ENCODE peak calls at places on chromosomes 4 and X, in eight cellular contexts. P, K, G, Q, Y, O, Z and T are unnamed samples.

GRCh38 chrX:16160729-16161128 is 6.6 kb upstream of the MAGEB17 start:
- DNase-seq in Y (peak; percentile 38), Q (no peak), P (no peak), G (no peak), Z (peak; percentile 85), O (no peak), K (peak; percentile 79), T (no peak)

GRCh38 chr4:181061787-181062186 is 1181.4 kb upstream of the TENM3 start:
- DNase-seq in Z (no peak), O (no peak), K (no peak), Q (no peak), G (no peak), P (no peak), Y (no peak), T (no peak)

GRCh38 chr4:10180603-10180926 is 64.0 kb upstream of the WDR1 start:
- DNase-seq in Q (no peak), Y (no peak), K (no peak), P (no peak), O (no peak), Z (no peak), G (no peak), T (no peak)

GRCh38 chr4:89681219-89681618 is 155.7 kb downstream of the SNCA start:
- DNase-seq in Z (peak; percentile 94), K (peak; percentile 88), G (no peak), Y (no peak), O (no peak), Q (no peak), P (peak; percentile 92), T (no peak)

GRCh38 chrX:78658851-78659744 is at the start of gene RTL3:
- DNase-seq in O (no peak), P (no peak), Q (no peak), G (no peak), K (no peak), Z (peak; percentile 44), Y (no peak), T (no peak)

GRCh38 chr4:80266902-80267380 is 477 bp downstream of the FGF5 start:
- DNase-seq in O (peak; percentile 20), K (no peak), Q (no peak), P (no peak), Z (peak; percentile 61), G (no peak), Y (no peak), T (peak; percentile 21)

GRCh38 chr4:25795566-25796454 is 67.0 kb downstream of the SEL1L3 start:
- DNase-seq in G (no peak), O (peak; percentile 13), Z (peak; percentile 12), P (peak; percentile 88), Q (no peak), Y (no peak), K (no peak), T (peak; percentile 68)

GRCh38 chr4:59818656-59819055 is 1381.5 kb upstream of the ADGRL3 start:
- DNase-seq in Q (no peak), Y (peak; percentile 1), K (no peak), P (no peak), O (no peak), G (no peak), Z (no peak), T (no peak)

GRCh38 chrX:114798902-114799301 is 215.0 kb downstream of the HTR2C start:
- DNase-seq in O (no peak), G (no peak), Q (no peak), P (no peak), K (no peak), Z (peak; percentile 23), Y (no peak), T (peak; percentile 16)

GRCh38 chr4:95674451-95675095 is 125.8 kb upstream of the UNC5C start:
- DNase-seq in Q (no peak), O (peak; percentile 41), G (no peak), K (no peak), Z (no peak), P (no peak), Y (no peak), T (peak; percentile 69)

GRCh38 chrX:9690046-9690445 is 75.6 kb downstream of the GPR143 start:
- DNase-seq in P (no peak), Q (no peak), Z (no peak), G (no peak), K (no peak), Y (no peak), O (no peak), T (no peak)

GRCh38 chr4:25513814-25514213 is 136.8 kb downstream of the ANAPC4 start:
- DNase-seq in Z (no peak), Q (no peak), K (no peak), P (no peak), O (peak; percentile 31), G (no peak), Y (no peak), T (no peak)

GRCh38 chrX:87710580-87710979 is 193.0 kb downstream of the KLHL4 start:
- DNase-seq in K (no peak), G (no peak), Z (no peak), O (no peak), Y (no peak), P (no peak), Q (no peak), T (no peak)

GRCh38 chrX:46204721-46205422 is 340.3 kb downstream of the ZNF674 start:
- DNase-seq in Y (no peak), K (no peak), Q (no peak), Z (peak; percentile 77), G (no peak), O (no peak), P (no peak), T (no peak)

GRCh38 chr4:56326363-56326762 is 60.9 kb downstream of the AASDH start:
- DNase-seq in O (no peak), Z (peak; percentile 65), G (no peak), Y (no peak), P (no peak), K (no peak), Q (no peak), T (no peak)

GRCh38 chr4:16439771-16440170 is 213.5 kb upstream of the TAPT1 start:
- DNase-seq in O (no peak), Z (no peak), Q (no peak), K (no peak), P (no peak), Y (no peak), G (no peak), T (no peak)

GRCh38 chr4:91322961-91323360 is 980.8 kb upstream of the GRID2 start:
- DNase-seq in O (no peak), K (no peak), G (no peak), P (no peak), Y (no peak), Q (no peak), Z (no peak), T (no peak)

GRCh38 chr4:141155586-141155985 is 22.3 kb upstream of the RNF150 start:
- DNase-seq in Z (peak; percentile 5), O (no peak), K (no peak), G (no peak), Y (no peak), Q (no peak), P (no peak), T (no peak)

GRCh38 chr4:16641971-16642370 is 256.5 kb downstream of the LDB2 start:
- DNase-seq in Z (no peak), Y (no peak), O (no peak), G (no peak), P (no peak), K (no peak), Q (no peak), T (no peak)

GRCh38 chr4:76199664-76200211 is 13.9 kb downstream of the SCARB2 start:
- DNase-seq in Z (no peak), K (no peak), O (no peak), Y (no peak), Q (no peak), G (peak; percentile 7), P (peak; percentile 55), T (peak; percentile 62)
- H3K4me1 ChIP-seq in Z (peaks cover 52% of the 10 kb centered on the region), K (peaks cover 17% of the 10 kb centered on the region), O (peaks cover 59% of the 10 kb centered on the region), Y (peaks cover 33% of the 10 kb centered on the region), Q (peaks cover 71% of the 10 kb centered on the region), G (peaks cover 10% of the 10 kb centered on the region), P (no peaks in the 10 kb centered on the region), T (peaks cover 37% of the 10 kb centered on the region)

GRCh38 chr4:100026066-100026465 is 76.0 kb upstream of the H2AZ1 start:
- DNase-seq in Q (no peak), O (no peak), G (no peak), K (no peak), P (no peak), Y (no peak), Z (no peak), T (no peak)
- H3K4me1 ChIP-seq in Q (no peaks in the 10 kb centered on the region), O (no peaks in the 10 kb centered on the region), G (no peaks in the 10 kb centered on the region), K (no peaks in the 10 kb centered on the region), P (no peaks in the 10 kb centered on the region), Y (no peaks in the 10 kb centered on the region), Z (no peaks in the 10 kb centered on the region), T (peaks cover 6% of the 10 kb centered on the region)

GRCh38 chr4:37481547-37482129 is 204.5 kb downstream of the RELL1 start:
- DNase-seq in O (no peak), Y (no peak), K (no peak), Z (no peak), Q (no peak), P (no peak), G (no peak), T (no peak)

GRCh38 chr4:37486134-37486533 is 200.0 kb downstream of the RELL1 start:
- DNase-seq in O (no peak), P (no peak), K (no peak), Q (no peak), Z (no peak), G (no peak), Y (no peak), T (no peak)

GRCh38 chr4:37480509-37480908 is 205.7 kb downstream of the RELL1 start:
- DNase-seq in Z (no peak), O (no peak), P (no peak), K (no peak), Q (no peak), G (no peak), Y (no peak), T (no peak)

GRCh38 chr4:37482236-37482635 is 203.9 kb downstream of the RELL1 start:
- DNase-seq in G (no peak), Q (no peak), K (no peak), P (no peak), O (no peak), Z (no peak), Y (no peak), T (no peak)

DNA sequence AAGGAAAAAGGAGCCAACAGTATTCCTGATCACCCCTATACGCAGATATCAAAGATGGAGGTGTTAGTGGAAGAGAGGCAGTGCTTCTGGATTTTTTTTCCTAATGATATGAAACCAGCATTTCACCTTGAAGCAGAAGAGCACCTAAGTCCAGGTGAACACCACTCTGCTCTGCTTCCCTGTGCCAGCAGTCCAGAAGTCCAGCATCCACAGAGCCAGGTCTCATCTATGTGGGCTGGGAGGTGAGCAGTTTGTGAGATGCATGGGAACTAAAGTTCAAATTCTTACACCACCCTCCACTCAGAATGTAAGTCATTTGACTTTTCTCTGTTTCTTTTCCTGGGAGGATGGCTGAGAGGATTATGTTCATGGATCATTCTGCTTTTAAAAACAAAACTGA is 202.6 kb downstream of the RELL1 start:
- DNase-seq in P (no peak), O (no peak), Q (no peak), Y (no peak), G (no peak), Z (no peak), K (no peak), T (no peak)
- H3K4me1 ChIP-seq in P (peaks cover 4% of the 10 kb centered on the region), O (no peaks in the 10 kb centered on the region), Q (no peaks in the 10 kb centered on the region), Y (no peaks in the 10 kb centered on the region), G (no peaks in the 10 kb centered on the region), Z (no peaks in the 10 kb centered on the region), K (no peaks in the 10 kb centered on the region), T (no peaks in the 10 kb centered on the region)

DNA sequence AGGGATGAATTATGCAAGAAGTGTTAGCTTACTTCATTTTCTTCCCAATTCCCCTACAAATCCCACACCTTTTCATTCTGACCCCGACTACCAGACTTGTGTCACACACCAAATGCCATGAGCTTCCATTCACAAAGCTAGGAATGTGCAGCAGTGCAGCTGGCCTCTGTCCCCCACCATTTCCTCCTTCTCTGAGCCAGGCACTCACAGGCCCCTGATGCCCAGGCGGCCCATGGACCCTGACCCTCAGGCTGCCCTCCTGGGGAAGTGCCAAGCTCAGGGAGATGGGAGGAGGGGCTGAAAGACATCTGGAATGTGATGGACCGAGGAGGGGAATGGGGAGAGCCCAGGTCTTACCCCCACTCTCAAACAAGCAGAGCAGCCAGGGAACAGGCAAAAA is 67.0 kb upstream of the BCOR start:
- DNase-seq in Q (no peak), O (no peak), K (no peak), P (peak; percentile 59), G (no peak), Y (no peak), Z (no peak), T (no peak)
- H3K4me1 ChIP-seq in Q (peaks cover 29% of the 10 kb centered on the region), O (no peaks in the 10 kb centered on the region), K (peaks cover 9% of the 10 kb centered on the region), P (no peaks in the 10 kb centered on the region), G (peaks cover 5% of the 10 kb centered on the region), Y (peaks cover 8% of the 10 kb centered on the region), Z (peaks cover 5% of the 10 kb centered on the region), T (peaks cover 44% of the 10 kb centered on the region)